ENCODE peak calls at places on chromosomes 4 and X, in eight cellular contexts. O is caudate nucleus; U is COR-L47; E is stimulated activated CD4-positive, alpha-beta T cell treated with anti-CD3 and anti-CD28 coated beads, Interleukin-12 subunit alpha, Interleukin-12 subunit beta, amount 100 ng/mL, for 4 hours; X is tibial artery; G is choroid plexus epithelial cell; L is putamen; R is AG09309. H is an unnamed sample.
A peak's percentile ranks its signal among the peaks of the same experiment; 100 is the strongest.

GRCh38 chrX:24190500-24191156 is 41.1 kb downstream of the ZFX start:
- DNase-seq in O (no peak), U (no peak), E (no peak), X (no peak), G (peak; percentile 75), L (no peak), R (no peak), H (no peak)

GRCh38 chr4:27985522-27985921 is 1124.9 kb downstream of the STIM2 start:
- DNase-seq in O (no peak), U (no peak), E (no peak), X (no peak), G (no peak), L (no peak), R (no peak), H (no peak)

GRCh38 chrX:30971761-30972603 is 82.9 kb upstream of the TAB3 start:
- DNase-seq in O (no peak), U (no peak), E (no peak), X (no peak), G (peak; percentile 64), L (no peak), R (peak; percentile 11), H (no peak)

GRCh38 chr4:123452585-123452984 is 56.0 kb downstream of the SPRY1 start:
- DNase-seq in O (no peak), U (peak; percentile 48), E (no peak), X (no peak), G (peak; percentile 91), L (peak; percentile 39), R (peak; percentile 42), H (no peak)

GRCh38 chrX:30702736-30703135 is 49.5 kb downstream of the GK start:
- DNase-seq in O (no peak), U (no peak), E (no peak), X (no peak), G (peak; percentile 65), L (no peak), R (peak; percentile 40), H (no peak)

GRCh38 chr4:134906404-134907023 is 704.9 kb upstream of the PABPC4L start:
- DNase-seq in O (no peak), U (no peak), E (no peak), X (no peak), G (peak; percentile 22), L (peak; percentile 7), R (no peak), H (no peak)

GRCh38 chr4:139986621-139987510 is 167.1 kb downstream of the MAML3 start:
- DNase-seq in O (no peak), U (no peak), E (no peak), X (no peak), G (peak; percentile 13), L (no peak), R (no peak), H (no peak)

GRCh38 chr4:56979674-56980073 is 978 bp downstream of the POLR2B start:
- DNase-seq in O (peak; percentile 2), U (no peak), E (peak; percentile 40), X (no peak), G (peak; percentile 52), L (no peak), R (no peak), H (no peak)

GRCh38 chrX:109931677-109932076 is 71.2 kb upstream of the TMEM164 start:
- DNase-seq in O (no peak), U (no peak), E (no peak), X (no peak), G (no peak), L (no peak), R (no peak), H (no peak)

GRCh38 chr4:74501579-74501978 is 56.6 kb downstream of the AREG start:
- DNase-seq in O (no peak), U (no peak), E (no peak), X (no peak), G (peak; percentile 78), L (no peak), R (peak; percentile 47), H (no peak)

GRCh38 chr4:16250665-16251365 is 24.5 kb upstream of the TAPT1 start:
- DNase-seq in O (no peak), U (no peak), E (no peak), X (no peak), G (peak; percentile 40), L (no peak), R (no peak), H (no peak)

GRCh38 chr4:104906274-104906673 is 240.4 kb upstream of the TET2 start:
- DNase-seq in O (no peak), U (peak; percentile 34), E (no peak), X (no peak), G (no peak), L (no peak), R (no peak), H (no peak)

GRCh38 chr4:147518086-147518485 is 37.2 kb downstream of the EDNRA start:
- DNase-seq in O (no peak), U (no peak), E (no peak), X (no peak), G (no peak), L (no peak), R (peak; percentile 67), H (no peak)

GRCh38 chr4:41339812-41340809 is 83.4 kb downstream of the UCHL1 start:
- DNase-seq in O (no peak), U (peak; percentile 59), E (no peak), X (no peak), G (peak; percentile 61), L (peak; percentile 86), R (peak; percentile 84), H (no peak)

GRCh38 chr4:8373973-8374545 is 66.5 kb downstream of the ACOX3 start:
- DNase-seq in O (no peak), U (no peak), E (no peak), X (no peak), G (no peak), L (no peak), R (no peak), H (no peak)

GRCh38 chr4:70183168-70183939 is 12.2 kb upstream of the ODAM start:
- DNase-seq in O (no peak), U (peak; percentile 53), E (no peak), X (no peak), G (peak; percentile 89), L (no peak), R (no peak), H (no peak)

GRCh38 chrX:156000361-156000926 is 2.9 kb downstream of the IL9R start:
- DNase-seq in O (no peak), U (no peak), E (no peak), X (no peak), G (no peak), L (no peak), R (no peak), H (no peak)

GRCh38 chr4:87150498-87151261 is 69.7 kb downstream of the KLHL8 start:
- DNase-seq in O (no peak), U (peak; percentile 62), E (peak; percentile 10), X (no peak), G (peak; percentile 85), L (peak; percentile 74), R (peak; percentile 34), H (peak; percentile 14)

GRCh38 chrX:16113978-16114554 is 9.3 kb upstream of the GRPR start:
- DNase-seq in O (no peak), U (no peak), E (no peak), X (no peak), G (peak; percentile 20), L (no peak), R (no peak), H (no peak)

GRCh38 chr4:165879581-165879980 is 6.5 kb downstream of the TLL1 start:
- DNase-seq in O (no peak), U (no peak), E (no peak), X (no peak), G (no peak), L (no peak), R (no peak), H (no peak)

GRCh38 chr4:139214039-139214534 is 37.1 kb upstream of the ELF2 start:
- DNase-seq in O (no peak), U (no peak), E (no peak), X (no peak), G (peak; percentile 28), L (no peak), R (no peak), H (no peak)

GRCh38 chr4:8478371-8478770 is 37.8 kb downstream of the TRMT44 start:
- DNase-seq in O (no peak), U (no peak), E (no peak), X (no peak), G (no peak), L (no peak), R (no peak), H (no peak)

GRCh38 chrX:119234931-119235555 is 1.0 kb upstream of the PGRMC1 start:
- DNase-seq in O (no peak), U (no peak), E (no peak), X (no peak), G (peak; percentile 3), L (no peak), R (no peak), H (no peak)

GRCh38 chr4:82044141-82044993 is 329.4 kb downstream of the HNRNPD start:
- DNase-seq in O (peak; percentile 38), U (peak; percentile 78), E (no peak), X (peak; percentile 76), G (peak; percentile 31), L (peak; percentile 41), R (no peak), H (no peak)

GRCh38 chr4:100117749-100118148 is 72.5 kb downstream of the DDIT4L start:
- DNase-seq in O (no peak), U (no peak), E (no peak), X (no peak), G (peak; percentile 50), L (no peak), R (no peak), H (no peak)

GRCh38 chr4:5883916-5884315 is 9.0 kb downstream of the CRMP1 start:
- DNase-seq in O (no peak), U (no peak), E (no peak), X (no peak), G (no peak), L (no peak), R (no peak), H (no peak)

GRCh38 chr4:1041147-1041935 is 29.9 kb downstream of the FGFRL1 start:
- DNase-seq in O (no peak), U (peak; percentile 45), E (no peak), X (no peak), G (peak; percentile 79), L (no peak), R (no peak), H (no peak)